ENCODE peak calls at places on chromosomes 13 and 19, in ten cellular contexts. B is activated T-cell treated with anti-CD3 and anti-CD28 coated beads for 24 hours; E is esophagus squamous epithelium; G is caudate nucleus; X is heart right ventricle; M is stimulated activated CD8-positive, alpha-beta memory T cell treated with anti-CD3 and anti-CD28 coated beads, Interleukin-4, amount 100 ng/mL, for 4 hours; A is GM23248; I is activated gamma-delta T cell treated with Interleukin-2 at 50 U/mL for 16 hours; H is sciatic nerve; V is NAMALWA. U is an unnamed sample.
A peak's percentile ranks its signal among the peaks of the same experiment; 100 is the strongest.

GRCh38 chr13:49635599-49636433 is 7.5 kb downstream of the ARL11 start:
- DNase-seq in B (peak; percentile 12), E (no peak), G (no peak), X (no peak), M (no peak), A (no peak), I (peak; percentile 36), H (no peak), V (peak; percentile 45), U (no peak)

GRCh38 chr13:42821437-42821836 is 40.1 kb downstream of the FAM216B start:
- DNase-seq in B (no peak), E (no peak), G (no peak), X (no peak), M (no peak), A (peak; percentile 87), I (no peak), H (no peak), V (no peak), U (no peak)

GRCh38 chr13:19890030-19890429 is 26.6 kb upstream of the ZMYM5 start:
- DNase-seq in B (no peak), E (no peak), G (no peak), X (no peak), M (no peak), A (no peak), I (no peak), H (no peak), V (no peak), U (no peak)

GRCh38 chr19:4508698-4509097 is 9.6 kb downstream of the PLIN4 start:
- DNase-seq in B (no peak), E (no peak), G (no peak), X (no peak), M (no peak), A (no peak), I (no peak), H (no peak), V (no peak), U (no peak)

GRCh38 chr19:48635966-48636858 is 967 bp downstream of the DBP start:
- DNase-seq in B (no peak), E (no peak), G (peak; percentile 45), X (no peak), M (no peak), A (peak; percentile 29), I (no peak), H (peak; percentile 87), V (peak; percentile 56), U (peak; percentile 79)

GRCh38 chr19:33381101-33381500 is 7.6 kb downstream of the CEBPG start:
- DNase-seq in B (no peak), E (no peak), G (no peak), X (no peak), M (no peak), A (no peak), I (no peak), H (peak; percentile 13), V (no peak), U (no peak)

GRCh38 chr19:49712397-49712859 is 21.5 kb downstream of the CPT1C start:
- DNase-seq in B (no peak), E (no peak), G (peak; percentile 8), X (peak; percentile 63), M (no peak), A (peak; percentile 90), I (no peak), H (no peak), V (peak; percentile 79), U (peak; percentile 74)

GRCh38 chr13:39531646-39532045 is 71.3 kb downstream of the LHFPL6 start:
- DNase-seq in B (no peak), E (no peak), G (no peak), X (no peak), M (no peak), A (peak; percentile 50), I (no peak), H (no peak), V (no peak), U (no peak)

GRCh38 chr19:11113140-11113708 is 24.0 kb downstream of the LDLR start:
- DNase-seq in B (no peak), E (no peak), G (no peak), X (no peak), M (no peak), A (no peak), I (no peak), H (no peak), V (no peak), U (no peak)

GRCh38 chr13:72141845-72142470 is 275.0 kb upstream of the DACH1 start:
- DNase-seq in B (no peak), E (no peak), G (peak; percentile 16), X (no peak), M (no peak), A (no peak), I (no peak), H (no peak), V (no peak), U (no peak)

GRCh38 chr19:13011653-13012389 is 16.5 kb downstream of the NFIX start:
- DNase-seq in B (no peak), E (no peak), G (no peak), X (no peak), M (no peak), A (peak; percentile 38), I (no peak), H (no peak), V (no peak), U (no peak)

GRCh38 chr13:26996965-26997752 is 174.5 kb downstream of the USP12 start:
- DNase-seq in B (no peak), E (no peak), G (no peak), X (no peak), M (no peak), A (no peak), I (no peak), H (peak; percentile 10), V (peak; percentile 14), U (peak; percentile 51)